ENCODE peak calls at places on chromosomes 12 and 14, in eight cellular contexts. One of them, this sample, is unnamed.

GRCh38 chr14:21268612-21269251 is 510 bp downstream of the HNRNPC start:
- DNase-seq in SIG-M5: no peak
- DNase-seq in Calu3: peak; percentile 25
- DNase-seq in CD4-positive, alpha-beta memory T cell: peak; percentile 55
- DNase-seq in iPS-NIHi11: no peak
- DNase-seq in cerebellar cortex: peak; percentile 42
- DNase-seq in stimulated activated CD4-positive, alpha-beta T cell treated with anti-CD3 and anti-CD28 coated beads, TNF-alpha, amount 100 ng/mL, for 1 hour: no peak
- DNase-seq in progenitor cell of endocrine pancreas: no peak
- DNase-seq in this sample: peak; percentile 62

GRCh38 chr12:56299308-56299852 is 750 bp downstream of the CS start:
- DNase-seq in iPS-NIHi11: no peak
- DNase-seq in CD4-positive, alpha-beta memory T cell: peak; percentile 53
- DNase-seq in Calu3: peak; percentile 11
- DNase-seq in SIG-M5: no peak
- DNase-seq in stimulated activated CD4-positive, alpha-beta T cell treated with anti-CD3 and anti-CD28 coated beads, TNF-alpha, amount 100 ng/mL, for 1 hour: no peak
- DNase-seq in progenitor cell of endocrine pancreas: no peak
- DNase-seq in cerebellar cortex: peak; percentile 35
- DNase-seq in this sample: no peak

GRCh38 chr14:72443991-72444431 is 449.9 kb downstream of the DPF3 start:
- DNase-seq in CD4-positive, alpha-beta memory T cell: peak; percentile 45
- DNase-seq in Calu3: no peak
- DNase-seq in cerebellar cortex: no peak
- DNase-seq in SIG-M5: no peak
- DNase-seq in progenitor cell of endocrine pancreas: no peak
- DNase-seq in stimulated activated CD4-positive, alpha-beta T cell treated with anti-CD3 and anti-CD28 coated beads, TNF-alpha, amount 100 ng/mL, for 1 hour: no peak
- DNase-seq in iPS-NIHi11: no peak
- DNase-seq in this sample: no peak

GRCh38 chr14:68384335-68384734 is 408.5 kb downstream of the ZFP36L1 start:
- DNase-seq in stimulated activated CD4-positive, alpha-beta T cell treated with anti-CD3 and anti-CD28 coated beads, TNF-alpha, amount 100 ng/mL, for 1 hour: no peak
- DNase-seq in Calu3: no peak
- DNase-seq in SIG-M5: peak; percentile 17
- DNase-seq in iPS-NIHi11: no peak
- DNase-seq in cerebellar cortex: peak; percentile 37
- DNase-seq in CD4-positive, alpha-beta memory T cell: no peak
- DNase-seq in progenitor cell of endocrine pancreas: no peak
- DNase-seq in this sample: no peak

GRCh38 chr12:70671698-70672097 is 34.5 kb upstream of the PTPRB start:
- DNase-seq in CD4-positive, alpha-beta memory T cell: no peak
- DNase-seq in Calu3: no peak
- DNase-seq in cerebellar cortex: no peak
- DNase-seq in iPS-NIHi11: no peak
- DNase-seq in stimulated activated CD4-positive, alpha-beta T cell treated with anti-CD3 and anti-CD28 coated beads, TNF-alpha, amount 100 ng/mL, for 1 hour: no peak
- DNase-seq in SIG-M5: no peak
- DNase-seq in progenitor cell of endocrine pancreas: no peak
- DNase-seq in this sample: no peak

GRCh38 chr12:65615091-65615490 is 209.2 kb upstream of the HMGA2 start:
- DNase-seq in cerebellar cortex: no peak
- DNase-seq in CD4-positive, alpha-beta memory T cell: no peak
- DNase-seq in iPS-NIHi11: no peak
- DNase-seq in stimulated activated CD4-positive, alpha-beta T cell treated with anti-CD3 and anti-CD28 coated beads, TNF-alpha, amount 100 ng/mL, for 1 hour: no peak
- DNase-seq in SIG-M5: no peak
- DNase-seq in progenitor cell of endocrine pancreas: no peak
- DNase-seq in Calu3: no peak
- DNase-seq in this sample: no peak

GRCh38 chr12:111041091-111041490 is 120.7 kb upstream of the MYL2 start:
- DNase-seq in progenitor cell of endocrine pancreas: no peak
- DNase-seq in iPS-NIHi11: no peak
- DNase-seq in stimulated activated CD4-positive, alpha-beta T cell treated with anti-CD3 and anti-CD28 coated beads, TNF-alpha, amount 100 ng/mL, for 1 hour: no peak
- DNase-seq in SIG-M5: no peak
- DNase-seq in cerebellar cortex: no peak
- DNase-seq in Calu3: no peak
- DNase-seq in CD4-positive, alpha-beta memory T cell: no peak
- DNase-seq in this sample: no peak

GRCh38 chr12:127731657-127732056 is 535.3 kb upstream of the TMEM132C start:
- DNase-seq in cerebellar cortex: no peak
- DNase-seq in stimulated activated CD4-positive, alpha-beta T cell treated with anti-CD3 and anti-CD28 coated beads, TNF-alpha, amount 100 ng/mL, for 1 hour: no peak
- DNase-seq in SIG-M5: no peak
- DNase-seq in iPS-NIHi11: no peak
- DNase-seq in progenitor cell of endocrine pancreas: no peak
- DNase-seq in CD4-positive, alpha-beta memory T cell: no peak
- DNase-seq in Calu3: no peak
- DNase-seq in this sample: no peak

GRCh38 chr12:117686911-117687377 is 281.8 kb downstream of the KSR2 start:
- DNase-seq in iPS-NIHi11: no peak
- DNase-seq in progenitor cell of endocrine pancreas: no peak
- DNase-seq in cerebellar cortex: peak; percentile 35
- DNase-seq in Calu3: peak; percentile 34
- DNase-seq in stimulated activated CD4-positive, alpha-beta T cell treated with anti-CD3 and anti-CD28 coated beads, TNF-alpha, amount 100 ng/mL, for 1 hour: no peak
- DNase-seq in CD4-positive, alpha-beta memory T cell: no peak
- DNase-seq in SIG-M5: no peak
- DNase-seq in this sample: peak; percentile 70

GRCh38 chr14:100388137-100389050 is 65.3 kb downstream of the SLC25A47 start:
- DNase-seq in Calu3: no peak
- DNase-seq in stimulated activated CD4-positive, alpha-beta T cell treated with anti-CD3 and anti-CD28 coated beads, TNF-alpha, amount 100 ng/mL, for 1 hour: no peak
- DNase-seq in CD4-positive, alpha-beta memory T cell: no peak
- DNase-seq in cerebellar cortex: no peak
- DNase-seq in SIG-M5: no peak
- DNase-seq in iPS-NIHi11: no peak
- DNase-seq in progenitor cell of endocrine pancreas: no peak
- DNase-seq in this sample: no peak

GRCh38 chr12:104064842-104065441 is 611 bp downstream of the HCFC2 start:
- DNase-seq in CD4-positive, alpha-beta memory T cell: peak; percentile 6
- DNase-seq in cerebellar cortex: no peak
- DNase-seq in Calu3: no peak
- DNase-seq in stimulated activated CD4-positive, alpha-beta T cell treated with anti-CD3 and anti-CD28 coated beads, TNF-alpha, amount 100 ng/mL, for 1 hour: no peak
- DNase-seq in progenitor cell of endocrine pancreas: no peak
- DNase-seq in SIG-M5: no peak
- DNase-seq in iPS-NIHi11: no peak
- DNase-seq in this sample: peak; percentile 56

GRCh38 chr12:48758186-48758585 is 30.7 kb downstream of the ADCY6 start:
- DNase-seq in iPS-NIHi11: no peak
- DNase-seq in Calu3: no peak
- DNase-seq in cerebellar cortex: no peak
- DNase-seq in SIG-M5: no peak
- DNase-seq in stimulated activated CD4-positive, alpha-beta T cell treated with anti-CD3 and anti-CD28 coated beads, TNF-alpha, amount 100 ng/mL, for 1 hour: no peak
- DNase-seq in CD4-positive, alpha-beta memory T cell: no peak
- DNase-seq in progenitor cell of endocrine pancreas: no peak
- DNase-seq in this sample: no peak

GRCh38 chr12:2319747-2320146 is 267.0 kb downstream of the CACNA1C start:
- DNase-seq in SIG-M5: no peak
- DNase-seq in stimulated activated CD4-positive, alpha-beta T cell treated with anti-CD3 and anti-CD28 coated beads, TNF-alpha, amount 100 ng/mL, for 1 hour: no peak
- DNase-seq in CD4-positive, alpha-beta memory T cell: no peak
- DNase-seq in progenitor cell of endocrine pancreas: no peak
- DNase-seq in cerebellar cortex: no peak
- DNase-seq in iPS-NIHi11: no peak
- DNase-seq in Calu3: no peak
- DNase-seq in this sample: no peak

GRCh38 chr12:132341318-132342050 is 12.1 kb upstream of the GALNT9 start:
- DNase-seq in cerebellar cortex: no peak
- DNase-seq in iPS-NIHi11: no peak
- DNase-seq in stimulated activated CD4-positive, alpha-beta T cell treated with anti-CD3 and anti-CD28 coated beads, TNF-alpha, amount 100 ng/mL, for 1 hour: no peak
- DNase-seq in CD4-positive, alpha-beta memory T cell: no peak
- DNase-seq in SIG-M5: no peak
- DNase-seq in Calu3: no peak
- DNase-seq in progenitor cell of endocrine pancreas: no peak
- DNase-seq in this sample: no peak

GRCh38 chr12:16359512-16360491 is 12.4 kb downstream of the MGST1 start:
- DNase-seq in CD4-positive, alpha-beta memory T cell: no peak
- DNase-seq in Calu3: peak; percentile 75
- DNase-seq in stimulated activated CD4-positive, alpha-beta T cell treated with anti-CD3 and anti-CD28 coated beads, TNF-alpha, amount 100 ng/mL, for 1 hour: no peak
- DNase-seq in progenitor cell of endocrine pancreas: peak; percentile 37
- DNase-seq in iPS-NIHi11: peak; percentile 71
- DNase-seq in SIG-M5: no peak
- DNase-seq in cerebellar cortex: peak; percentile 28
- DNase-seq in this sample: peak; percentile 54

GRCh38 chr12:117986705-117987469 is 18.1 kb upstream of the KSR2 start:
- DNase-seq in Calu3: no peak
- DNase-seq in iPS-NIHi11: no peak
- DNase-seq in CD4-positive, alpha-beta memory T cell: no peak
- DNase-seq in SIG-M5: no peak
- DNase-seq in progenitor cell of endocrine pancreas: no peak
- DNase-seq in cerebellar cortex: no peak
- DNase-seq in stimulated activated CD4-positive, alpha-beta T cell treated with anti-CD3 and anti-CD28 coated beads, TNF-alpha, amount 100 ng/mL, for 1 hour: no peak
- DNase-seq in this sample: no peak

GRCh38 chr12:2336409-2336829 is 283.6 kb downstream of the CACNA1C start:
- DNase-seq in CD4-positive, alpha-beta memory T cell: no peak
- DNase-seq in SIG-M5: peak; percentile 18
- DNase-seq in stimulated activated CD4-positive, alpha-beta T cell treated with anti-CD3 and anti-CD28 coated beads, TNF-alpha, amount 100 ng/mL, for 1 hour: no peak
- DNase-seq in cerebellar cortex: peak; percentile 73
- DNase-seq in iPS-NIHi11: no peak
- DNase-seq in progenitor cell of endocrine pancreas: no peak
- DNase-seq in Calu3: peak; percentile 40
- DNase-seq in this sample: no peak

GRCh38 chr14:75280831-75281690 is 2.4 kb downstream of the FOS start:
- DNase-seq in stimulated activated CD4-positive, alpha-beta T cell treated with anti-CD3 and anti-CD28 coated beads, TNF-alpha, amount 100 ng/mL, for 1 hour: no peak
- DNase-seq in cerebellar cortex: no peak
- DNase-seq in Calu3: peak; percentile 41
- DNase-seq in SIG-M5: no peak
- DNase-seq in CD4-positive, alpha-beta memory T cell: peak; percentile 63
- DNase-seq in iPS-NIHi11: no peak
- DNase-seq in progenitor cell of endocrine pancreas: no peak
- DNase-seq in this sample: no peak

GRCh38 chr12:51890511-51891171 is 2.7 kb downstream of the ANKRD33 start:
- DNase-seq in SIG-M5: no peak
- DNase-seq in iPS-NIHi11: no peak
- DNase-seq in cerebellar cortex: no peak
- DNase-seq in Calu3: no peak
- DNase-seq in progenitor cell of endocrine pancreas: no peak
- DNase-seq in CD4-positive, alpha-beta memory T cell: no peak
- DNase-seq in stimulated activated CD4-positive, alpha-beta T cell treated with anti-CD3 and anti-CD28 coated beads, TNF-alpha, amount 100 ng/mL, for 1 hour: no peak
- DNase-seq in this sample: no peak

GRCh38 chr14:64684091-64684490 is 20.1 kb upstream of the PLEKHG3 start:
- DNase-seq in iPS-NIHi11: no peak
- DNase-seq in CD4-positive, alpha-beta memory T cell: no peak
- DNase-seq in progenitor cell of endocrine pancreas: no peak
- DNase-seq in SIG-M5: no peak
- DNase-seq in cerebellar cortex: no peak
- DNase-seq in stimulated activated CD4-positive, alpha-beta T cell treated with anti-CD3 and anti-CD28 coated beads, TNF-alpha, amount 100 ng/mL, for 1 hour: no peak
- DNase-seq in Calu3: no peak
- DNase-seq in this sample: peak; percentile 64

GRCh38 chr12:109654357-109654756 is 59.3 kb upstream of the FAM222A start:
- DNase-seq in stimulated activated CD4-positive, alpha-beta T cell treated with anti-CD3 and anti-CD28 coated beads, TNF-alpha, amount 100 ng/mL, for 1 hour: no peak
- DNase-seq in SIG-M5: no peak
- DNase-seq in cerebellar cortex: no peak
- DNase-seq in Calu3: no peak
- DNase-seq in iPS-NIHi11: no peak
- DNase-seq in progenitor cell of endocrine pancreas: no peak
- DNase-seq in CD4-positive, alpha-beta memory T cell: no peak
- DNase-seq in this sample: no peak

This sample was measured in psoas muscle.